ENCODE peak calls at places on chromosomes 6 and 20, in five cellular contexts. Z is tibial nerve, Y is AG10803, W is heart left ventricle, D is hepatocyte. Q is an unnamed sample.

GRCh38 chr6:113859349-113860164 is 2.4 kb downstream of the MARCKS start:
- DNase-seq in Z (peak; percentile 18), Y (peak; percentile 66), W (peak; percentile 65), D (peak; percentile 64), Q (no peak)

GRCh38 chr6:147322299-147323162 is 118.3 kb downstream of the STXBP5 start:
- DNase-seq in Z (no peak), Y (peak; percentile 80), W (no peak), D (no peak), Q (no peak)

GRCh38 chr6:128899651-128900050 is 16.7 kb downstream of the LAMA2 start:
- DNase-seq in Z (no peak), Y (peak; percentile 53), W (no peak), D (no peak), Q (no peak)

GRCh38 chr20:50304501-50304856 is 113.8 kb downstream of the CEBPB start:
- DNase-seq in Z (peak; percentile 56), Y (peak; percentile 97), W (peak; percentile 88), D (peak; percentile 55), Q (peak; percentile 79)

GRCh38 chr20:49210101-49210749 is 9.0 kb upstream of the DDX27 start:
- DNase-seq in Z (no peak), Y (peak; percentile 73), W (no peak), D (no peak), Q (no peak)

GRCh38 chr6:151763303-151763702 is 44.2 kb upstream of the ESR1 start:
- DNase-seq in Z (peak; percentile 26), Y (peak; percentile 67), W (no peak), D (no peak), Q (no peak)

GRCh38 chr6:15244605-15245360 is 1.1 kb upstream of the JARID2 start:
- DNase-seq in Z (peak; percentile 74), Y (peak; percentile 82), W (peak; percentile 90), D (peak; percentile 83), Q (peak; percentile 81)

GRCh38 chr6:167401525-167402194 is 76.8 kb downstream of the TTLL2 start:
- DNase-seq in Z (no peak), Y (no peak), W (peak; percentile 54), D (peak; percentile 64), Q (peak; percentile 43)

GRCh38 chr20:64086801-64087200 is 2.6 kb upstream of the LKAAEAR1 start:
- DNase-seq in Z (no peak), Y (no peak), W (no peak), D (no peak), Q (no peak)

GRCh38 chr6:119308048-119308570 is 41.5 kb downstream of the MAN1A1 start:
- DNase-seq in Z (no peak), Y (peak; percentile 86), W (no peak), D (peak; percentile 58), Q (no peak)

GRCh38 chr20:313948-314347 is 11.4 kb upstream of the SOX12 start:
- DNase-seq in Z (no peak), Y (peak; percentile 73), W (no peak), D (no peak), Q (no peak)

GRCh38 chr6:125986956-125987617 is 747 bp downstream of the TRMT11 start:
- DNase-seq in Z (no peak), Y (peak; percentile 8), W (no peak), D (peak; percentile 45), Q (no peak)

GRCh38 chr20:59788196-59788735 is 145.2 kb downstream of the SYCP2 start:
- DNase-seq in Z (no peak), Y (no peak), W (no peak), D (no peak), Q (peak; percentile 33)

GRCh38 chr6:22886881-22887581 is 317.7 kb downstream of the HDGFL1 start:
- DNase-seq in Z (no peak), Y (peak; percentile 75), W (no peak), D (no peak), Q (no peak)

GRCh38 chr6:133286765-133287164 is 45.6 kb downstream of the EYA4 start:
- DNase-seq in Z (no peak), Y (peak; percentile 15), W (no peak), D (peak; percentile 17), Q (no peak)

GRCh38 chr20:3795511-3796468 is at the start of gene CDC25B:
- DNase-seq in Z (peak; percentile 96), Y (peak; percentile 86), W (peak; percentile 95), D (peak; percentile 95), Q (peak; percentile 95)

GRCh38 chr6:134347916-134348805 is 30.2 kb upstream of the SGK1 start:
- DNase-seq in Z (peak; percentile 83), Y (peak; percentile 81), W (no peak), D (no peak), Q (peak; percentile 78)

GRCh38 chr20:29741894-29742698 is 1515.4 kb upstream of the DEFB115 start:
- DNase-seq in Z (no peak), Y (no peak), W (no peak), D (no peak), Q (no peak)

GRCh38 chr6:11650297-11650696 is 112.7 kb downstream of the TMEM170B start:
- DNase-seq in Z (no peak), Y (peak; percentile 73), W (no peak), D (no peak), Q (no peak)

GRCh38 chr6:148175511-148176188 is 167.0 kb upstream of the SASH1 start:
- DNase-seq in Z (no peak), Y (peak; percentile 53), W (no peak), D (no peak), Q (no peak)

GRCh38 chr6:126172151-126172550 is 167.8 kb upstream of the CENPW start:
- DNase-seq in Z (no peak), Y (no peak), W (no peak), D (no peak), Q (no peak)

GRCh38 chr6:31597006-31597405 is 4.2 kb upstream of the NCR3 start:
- DNase-seq in Z (no peak), Y (peak; percentile 24), W (no peak), D (no peak), Q (no peak)

GRCh38 chr20:1299522-1299921 is 29.4 kb downstream of the SDCBP2 start:
- DNase-seq in Z (no peak), Y (no peak), W (no peak), D (no peak), Q (no peak)

GRCh38 chr20:18738055-18738454 is 75.5 kb upstream of the SCP2D1 start:
- DNase-seq in Z (no peak), Y (peak; percentile 65), W (no peak), D (peak; percentile 24), Q (no peak)

GRCh38 chr6:136466789-136467585 is 83.2 kb downstream of the MAP7 start:
- DNase-seq in Z (no peak), Y (no peak), W (no peak), D (no peak), Q (no peak)

GRCh38 chr6:149319413-149319812 is 1.9 kb downstream of the TAB2 start:
- DNase-seq in Z (no peak), Y (no peak), W (no peak), D (no peak), Q (no peak)

GRCh38 chr6:30657454-30657853 is 10.5 kb downstream of the C6orf136 start:
- DNase-seq in Z (no peak), Y (no peak), W (no peak), D (no peak), Q (no peak)

GRCh38 chr6:1821188-1822183 is 211.8 kb downstream of the FOXC1 start:
- DNase-seq in Z (no peak), Y (peak; percentile 97), W (no peak), D (no peak), Q (no peak)

DNA sequence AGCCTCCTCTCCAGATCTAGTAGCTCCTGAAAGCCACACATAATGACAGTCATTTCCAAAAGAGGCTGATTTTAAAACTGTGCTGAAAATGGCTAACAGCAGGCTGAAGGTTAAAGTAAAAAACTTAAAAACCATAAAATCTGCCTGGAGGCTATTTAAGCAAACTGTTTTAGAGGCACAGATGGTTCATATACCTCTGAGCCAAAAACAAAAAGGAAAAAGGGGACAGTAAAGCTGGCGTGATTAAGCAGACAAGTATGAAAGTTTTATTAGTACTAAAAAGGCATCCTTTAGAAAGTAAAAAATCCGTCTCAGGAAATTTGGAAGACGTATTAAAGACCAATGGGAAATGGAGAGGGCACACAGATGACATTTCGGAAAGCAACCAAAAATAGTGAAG is 55.8 kb downstream of the SOBP start:
- DNase-seq in Z (no peak), Y (no peak), W (no peak), D (no peak), Q (no peak)
- H3K4me3 ChIP-seq in Z (no peak overlapping the region), Y (no peak overlapping the region), W (no peak overlapping the region), D (no peak overlapping the region), Q (no peak overlapping the region)

GRCh38 chr20:48163521-48163920 is 378.2 kb upstream of the SULF2 start:
- DNase-seq in Z (no peak), Y (no peak), W (no peak), D (no peak), Q (no peak)

GRCh38 chr20:48164566-48165400 is 379.5 kb upstream of the SULF2 start:
- DNase-seq in Z (no peak), Y (no peak), W (no peak), D (no peak), Q (no peak)

GRCh38 chr20:48162621-48163020 is 377.3 kb upstream of the SULF2 start:
- DNase-seq in Z (no peak), Y (no peak), W (no peak), D (no peak), Q (no peak)

GRCh38 chr20:48165401-48165685 is 380.1 kb upstream of the SULF2 start:
- DNase-seq in Z (no peak), Y (no peak), W (no peak), D (no peak), Q (no peak)

GRCh38 chr20:48164034-48164433 is 378.8 kb upstream of the SULF2 start:
- DNase-seq in Z (no peak), Y (no peak), W (no peak), D (no peak), Q (no peak)
- TF ChIP-seq CTCF in Z (no peak), Y (no peak), W (no peak), D (no peak), Q (no peak)

DNA sequence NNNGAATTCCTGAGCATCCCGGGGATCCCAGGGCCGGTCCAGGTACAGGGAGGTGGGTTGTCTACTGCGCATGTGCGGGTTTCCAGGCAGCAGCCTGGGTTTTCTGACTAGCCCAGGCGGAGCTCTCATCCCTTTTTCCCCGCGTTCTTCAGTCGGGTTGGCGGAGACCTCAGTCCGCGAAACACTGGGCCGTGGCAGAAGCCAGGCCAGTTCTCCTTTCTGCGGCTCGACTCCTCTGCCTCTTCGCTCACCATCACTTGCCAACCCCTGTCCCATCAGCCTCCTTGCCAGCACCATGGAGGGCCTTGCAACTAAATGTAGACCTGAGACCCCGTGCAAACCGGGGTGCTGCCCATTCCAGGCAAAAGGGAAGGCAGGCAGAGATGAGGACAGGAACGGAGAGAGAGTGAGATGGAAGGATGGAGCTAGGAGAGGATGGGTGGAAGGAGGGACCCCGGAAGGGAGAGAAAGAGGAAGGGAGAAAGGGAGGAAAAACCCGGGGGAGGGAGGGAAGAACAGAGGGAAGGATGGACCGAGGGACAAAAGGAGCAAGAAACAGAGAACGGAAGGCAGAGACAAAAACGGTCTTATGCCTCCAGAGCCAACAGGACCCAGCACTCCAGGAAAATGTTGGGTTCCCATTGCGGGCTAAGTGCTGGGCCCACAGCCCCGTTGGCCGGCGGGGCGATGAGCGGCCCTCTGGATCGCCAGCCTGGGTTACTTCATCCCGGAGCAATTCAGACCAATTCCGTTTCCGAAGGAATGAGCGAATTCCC is 445.4 kb upstream of the DEFB115 start:
- DNase-seq in Z (no peak), Y (peak; percentile 62), W (no peak), D (no peak), Q (peak; percentile 84)
- H3K4me3 ChIP-seq in Z (no peak overlapping the region), Y (peak overlapping the region; percentile 50), W (no peak overlapping the region), D (no peak overlapping the region), Q (no peak overlapping the region)

DNA sequence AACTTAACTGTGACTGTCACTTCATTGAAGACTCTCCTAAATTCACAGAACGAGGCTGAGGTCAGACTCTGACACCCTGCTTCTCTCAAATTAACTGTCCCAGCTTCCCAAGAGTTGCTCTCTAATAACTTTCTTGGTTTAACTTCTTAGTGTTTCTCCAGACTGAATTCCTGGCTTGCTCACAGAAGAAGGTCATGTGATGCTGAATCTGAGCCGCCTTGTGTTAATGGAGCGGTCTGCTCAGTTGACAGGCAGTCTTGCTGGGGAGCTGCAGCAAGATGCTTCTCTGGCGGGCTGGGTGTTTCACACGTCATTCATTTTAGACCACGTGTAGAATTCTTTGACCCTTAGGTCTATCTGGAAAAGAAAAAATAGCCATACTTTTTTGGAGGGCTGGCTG is 107.3 kb downstream of the FOXO3 start:
- DNase-seq in Z (no peak), Y (peak; percentile 50), W (no peak), D (peak; percentile 40), Q (no peak)
- TF ChIP-seq CTCF in Z (no peak), Y (no peak), W (no peak), D (no peak), Q (no peak)